ENCODE peak calls at places on chromosomes 13 and 19, in four cellular contexts. One of them, this sample, is unnamed.

GRCh38 chr19:38805180-38805579 is 7.6 kb downstream of the LGALS4 start:
- DNase-seq in mucosa of descending colon: no peak
- DNase-seq in GM13977: peak
- DNase-seq in AG09309: no peak
- DNase-seq in this sample: no peak

GRCh38 chr19:33124207-33125098 is 7.5 kb upstream of the WDR88 start:
- DNase-seq in mucosa of descending colon: no peak
- DNase-seq in GM13977: no peak
- DNase-seq in AG09309: no peak
- DNase-seq in this sample: no peak

GRCh38 chr19:30071871-30072270 is 129.8 kb downstream of the URI1 start:
- DNase-seq in mucosa of descending colon: no peak
- DNase-seq in GM13977: no peak
- DNase-seq in AG09309: no peak
- DNase-seq in this sample: no peak

GRCh38 chr13:21118180-21118579 is 56.8 kb upstream of the LATS2 start:
- DNase-seq in mucosa of descending colon: no peak
- DNase-seq in GM13977: no peak
- DNase-seq in AG09309: no peak
- DNase-seq in this sample: no peak

GRCh38 chr19:55447421-55448174 is 4.5 kb upstream of the SHISA7 start:
- DNase-seq in mucosa of descending colon: no peak
- DNase-seq in GM13977: no peak
- DNase-seq in AG09309: no peak
- DNase-seq in this sample: no peak

GRCh38 chr13:114077938-114078335 is 54.5 kb downstream of the RASA3 start:
- DNase-seq in mucosa of descending colon: no peak
- DNase-seq in GM13977: no peak
- DNase-seq in AG09309: no peak
- DNase-seq in this sample: peak

GRCh38 chr13:64849174-64849573 is 2381.0 kb downstream of the PCDH9 start:
- DNase-seq in mucosa of descending colon: no peak
- DNase-seq in GM13977: no peak
- DNase-seq in AG09309: no peak
- DNase-seq in this sample: no peak

GRCh38 chr13:93861818-93862217 is 617.7 kb downstream of the DCT start:
- DNase-seq in mucosa of descending colon: no peak
- DNase-seq in GM13977: no peak
- DNase-seq in AG09309: peak
- DNase-seq in this sample: no peak

GRCh38 chr13:87376081-87376480 is 295.1 kb upstream of the SLITRK5 start:
- DNase-seq in mucosa of descending colon: no peak
- DNase-seq in GM13977: no peak
- DNase-seq in AG09309: no peak
- DNase-seq in this sample: no peak

GRCh38 chr19:49271080-49271753 is 53.8 kb downstream of the SLC6A16 start:
- DNase-seq in mucosa of descending colon: no peak
- DNase-seq in GM13977: no peak
- DNase-seq in AG09309: no peak
- DNase-seq in this sample: no peak

GRCh38 chr13:19910336-19911072 is 47.1 kb upstream of the ZMYM5 start:
- DNase-seq in mucosa of descending colon: peak
- DNase-seq in GM13977: no peak
- DNase-seq in AG09309: peak
- DNase-seq in this sample: no peak

GRCh38 chr13:98514268-98514667 is 62.6 kb downstream of the STK24 start:
- DNase-seq in mucosa of descending colon: no peak
- DNase-seq in GM13977: no peak
- DNase-seq in AG09309: no peak
- DNase-seq in this sample: no peak

GRCh38 chr13:99345345-99345744 is 38.1 kb upstream of the GPR183 start:
- DNase-seq in mucosa of descending colon: no peak
- DNase-seq in GM13977: no peak
- DNase-seq in AG09309: no peak
- DNase-seq in this sample: no peak

This sample was measured in AG09319.